ENCODE peak calls at places on chromosomes 7 and 10, in six cellular contexts. G is HTR-8/SVneo, K is cardiac muscle cell, D is smooth muscle cell of the brain vasculature, Y is Calu3, W is HS-5. T is an unnamed sample.

GRCh38 chr10:101161494-101162299 is 30.6 kb downstream of the TLX1 start:
- DNase-seq in G (peak), K (peak), D (peak), Y (peak), W (peak), T (peak)

GRCh38 chr10:31554556-31554955 is 235.5 kb downstream of the ZEB1 start:
- DNase-seq in G (no peak), K (peak), D (peak), Y (no peak), W (no peak), T (no peak)

GRCh38 chr10:96991313-96991841 is 159.3 kb downstream of the LCOR start:
- DNase-seq in G (no peak), K (peak), D (peak), Y (no peak), W (peak), T (no peak)

GRCh38 chr7:121505021-121505420 is 108.9 kb upstream of the FAM3C start:
- DNase-seq in G (no peak), K (peak), D (no peak), Y (no peak), W (peak), T (no peak)

GRCh38 chr10:110739811-110740271 is 95.7 kb downstream of the RBM20 start:
- DNase-seq in G (no peak), K (no peak), D (no peak), Y (no peak), W (no peak), T (no peak)

GRCh38 chr7:92631067-92631829 is 41.1 kb upstream of the FAM133B start:
- DNase-seq in G (no peak), K (no peak), D (no peak), Y (no peak), W (no peak), T (peak)

GRCh38 chr7:139728203-139728602 is 49.6 kb downstream of the HIPK2 start:
- DNase-seq in G (no peak), K (no peak), D (no peak), Y (no peak), W (no peak), T (no peak)

GRCh38 chr10:129743738-129744133 is 220.3 kb downstream of the EBF3 start:
- DNase-seq in G (no peak), K (no peak), D (no peak), Y (no peak), W (no peak), T (no peak)

GRCh38 chr7:27873981-27874957 is 134.3 kb downstream of the TAX1BP1 start:
- DNase-seq in G (peak), K (peak), D (peak), Y (peak), W (peak), T (no peak)

GRCh38 chr7:141275350-141275749 is 201.5 kb downstream of the TMEM178B start:
- DNase-seq in G (no peak), K (no peak), D (no peak), Y (no peak), W (no peak), T (no peak)

GRCh38 chr7:95028683-95029082 is 121.3 kb downstream of the PPP1R9A start:
- DNase-seq in G (no peak), K (no peak), D (no peak), Y (peak), W (no peak), T (no peak)

GRCh38 chr7:130961128-130961601 is 227.2 kb upstream of the KLF14 start:
- DNase-seq in G (peak), K (peak), D (no peak), Y (no peak), W (peak), T (peak)

GRCh38 chr10:79229830-79230562 is 117.3 kb upstream of the PPIF start:
- DNase-seq in G (no peak), K (no peak), D (no peak), Y (no peak), W (no peak), T (no peak)

GRCh38 chr7:43289826-43290225 is 177.4 kb downstream of the HECW1 start:
- DNase-seq in G (no peak), K (no peak), D (no peak), Y (no peak), W (no peak), T (no peak)

T was measured in Kasumi-1.